ENCODE peak calls at places on chromosomes 6 and 20, in nine cellular contexts. X is small intestine, Y is heart left ventricle, A is left ventricle myocardium inferior, T is dorsolateral prefrontal cortex, I is SJSA1, P is cardiac fibroblast, U is foreskin fibroblast, H is RWPE2. O is an unnamed sample.

GRCh38 chr20:43492101-43492500 is 15.4 kb upstream of the L3MBTL1 start:
- DNase-seq in X (no peak), Y (no peak), A (no peak), T (no peak), I (no peak), P (no peak), U (no peak), H (no peak), O (no peak)

GRCh38 chr6:91713911-91714310 is 1127.0 kb upstream of the MAP3K7 start:
- DNase-seq in X (no peak), Y (no peak), A (no peak), T (no peak), I (no peak), P (no peak), U (no peak), H (no peak), O (no peak)

GRCh38 chr20:815914-816606 is 17.5 kb upstream of the FAM110A start:
- DNase-seq in X (peak; percentile 72), Y (no peak), A (peak; percentile 46), T (peak; percentile 71), I (peak; percentile 37), P (peak; percentile 63), U (peak; percentile 29), H (no peak), O (peak; percentile 55)

GRCh38 chr6:83615025-83615999 is 93.6 kb downstream of the SNAP91 start:
- DNase-seq in X (peak; percentile 15), Y (no peak), A (no peak), T (no peak), I (peak; percentile 17), P (peak; percentile 59), U (peak; percentile 7), H (no peak), O (no peak)

GRCh38 chr20:57056651-57057050 is 209.8 kb downstream of the BMP7 start:
- DNase-seq in X (no peak), Y (no peak), A (no peak), T (no peak), I (no peak), P (no peak), U (no peak), H (peak; percentile 61), O (no peak)

GRCh38 chr6:140849441-140849840 is 1283.3 kb upstream of the GJE1 start:
- DNase-seq in X (no peak), Y (no peak), A (no peak), T (no peak), I (no peak), P (peak; percentile 64), U (no peak), H (no peak), O (no peak)

GRCh38 chr20:49028684-49029083 is 17.4 kb upstream of the CSE1L start:
- DNase-seq in X (no peak), Y (no peak), A (no peak), T (no peak), I (no peak), P (peak; percentile 31), U (peak; percentile 8), H (no peak), O (peak; percentile 19)

GRCh38 chr20:6081236-6081635 is 27.4 kb upstream of the LRRN4 start:
- DNase-seq in X (no peak), Y (no peak), A (no peak), T (no peak), I (no peak), P (peak; percentile 69), U (peak; percentile 64), H (no peak), O (no peak)

GRCh38 chr6:29005183-29005885 is at the start of gene ZNF311:
- DNase-seq in X (peak; percentile 77), Y (no peak), A (peak; percentile 55), T (no peak), I (no peak), P (peak; percentile 80), U (peak; percentile 52), H (no peak), O (no peak)

GRCh38 chr20:7959484-7959883 is 19.2 kb upstream of the HAO1 start:
- DNase-seq in X (no peak), Y (no peak), A (no peak), T (no peak), I (no peak), P (no peak), U (no peak), H (no peak), O (no peak)

GRCh38 chr20:50842821-50843220 is 48.0 kb downstream of the BCAS4 start:
- DNase-seq in X (no peak), Y (no peak), A (no peak), T (no peak), I (no peak), P (no peak), U (no peak), H (no peak), O (no peak)

GRCh38 chr6:105785412-105785811 is 300.7 kb upstream of the PRDM1 start:
- DNase-seq in X (no peak), Y (no peak), A (no peak), T (no peak), I (no peak), P (no peak), U (no peak), H (no peak), O (peak; percentile 87)

GRCh38 chr6:89032599-89032998 is 48.0 kb upstream of the PNRC1 start:
- DNase-seq in X (no peak), Y (no peak), A (no peak), T (no peak), I (no peak), P (peak; percentile 41), U (no peak), H (no peak), O (peak; percentile 33)

DNA sequence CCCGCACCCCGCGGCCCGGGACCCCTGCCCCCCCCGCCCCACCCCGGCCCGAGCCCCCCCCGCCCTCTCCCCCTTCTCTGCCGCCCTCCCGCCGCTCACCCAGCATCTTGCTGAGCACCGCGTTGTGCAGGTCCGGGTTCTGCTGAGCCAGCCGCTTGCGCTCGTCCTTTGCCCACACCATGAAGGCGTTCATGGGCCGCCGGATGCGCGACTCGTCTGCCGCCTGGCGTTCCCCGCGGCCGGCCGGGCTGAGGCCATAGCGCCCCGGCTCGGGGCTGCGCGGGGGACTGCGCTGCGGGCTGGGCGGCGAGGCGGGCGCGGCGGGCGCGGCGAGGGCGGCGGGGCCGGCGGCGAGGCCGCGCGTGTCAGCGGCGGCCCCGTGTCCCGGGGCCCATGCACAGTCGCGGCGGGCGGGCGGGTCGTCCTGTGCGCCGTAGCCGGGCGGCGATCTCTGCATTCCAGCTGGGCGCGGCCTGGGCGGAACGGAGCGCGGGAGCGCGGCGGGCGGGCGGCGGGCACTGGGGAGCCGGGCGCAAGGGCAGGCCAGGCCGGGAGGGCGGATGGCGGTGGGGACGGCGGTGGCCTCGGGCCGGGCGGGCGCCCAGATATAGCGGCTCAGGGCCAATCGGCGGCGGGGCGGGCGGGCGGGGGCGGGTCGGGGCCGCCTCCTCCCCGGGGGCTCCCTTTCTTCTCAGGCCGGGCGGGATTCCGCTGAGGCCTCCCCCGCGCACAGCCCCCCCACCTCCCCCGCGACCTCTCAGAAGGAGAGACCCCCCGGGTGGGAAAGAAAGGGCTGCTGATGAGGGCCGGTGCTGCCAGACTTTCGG is at the start of gene SOX18:
- DNase-seq in X (no peak), Y (no peak), A (peak; percentile 64), T (no peak), I (peak; percentile 48), P (peak; percentile 29), U (no peak), H (no peak), O (no peak)
- H3K4me3 ChIP-seq in X (peak within 1 kb of the TSS; percentile 36), Y (peak within 1 kb of the TSS; percentile 61), A (peak within 1 kb of the TSS; percentile 71), T (peak within 1 kb of the TSS; percentile 45), I (peak within 1 kb of the TSS; percentile 61), P (peak within 1 kb of the TSS; percentile 44), U (no peak within 1 kb of the TSS), H (peak within 1 kb of the TSS; percentile 7), O (no peak within 1 kb of the TSS)

GRCh38 chr6:82396964-82397761 is 33.5 kb downstream of the TPBG start:
- DNase-seq in X (no peak), Y (no peak), A (no peak), T (no peak), I (peak; percentile 83), P (peak; percentile 98), U (peak; percentile 87), H (no peak), O (no peak)

GRCh38 chr6:82397962-82398692 is 34.5 kb downstream of the TPBG start:
- DNase-seq in X (no peak), Y (no peak), A (no peak), T (no peak), I (peak; percentile 64), P (peak; percentile 90), U (peak; percentile 67), H (no peak), O (no peak)
- H3K4me3 ChIP-seq in X (no peak overlapping the region), Y (no peak overlapping the region), A (no peak overlapping the region), T (no peak overlapping the region), I (no peak overlapping the region), P (no peak overlapping the region), U (no peak overlapping the region), H (no peak overlapping the region), O (no peak overlapping the region)

DNA sequence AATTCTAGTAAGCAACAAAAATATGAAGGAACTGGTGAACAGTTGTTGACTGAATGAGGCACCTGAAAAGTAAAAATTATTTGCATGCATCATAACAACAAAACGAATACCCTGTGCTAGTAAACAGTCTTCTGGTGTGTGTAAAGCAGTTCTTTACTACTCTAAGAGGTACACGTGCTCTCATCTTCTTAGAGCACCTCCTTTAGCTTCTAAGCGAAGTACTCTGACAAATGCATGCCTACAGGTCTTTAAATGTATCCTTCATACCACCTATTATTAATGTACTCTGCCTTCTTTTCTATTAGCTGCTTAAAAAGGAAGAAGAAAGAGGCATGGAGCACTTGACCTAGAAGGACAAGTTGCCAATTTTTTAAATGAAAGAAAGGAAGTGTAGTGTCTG is 32.2 kb upstream of the MYB start:
- DNase-seq in X (no peak), Y (no peak), A (no peak), T (no peak), I (no peak), P (no peak), U (no peak), H (no peak), O (no peak)
- H3K4me3 ChIP-seq in X (no peak overlapping the region), Y (no peak overlapping the region), A (no peak overlapping the region), T (no peak overlapping the region), I (no peak overlapping the region), P (no peak overlapping the region), U (no peak overlapping the region), H (no peak overlapping the region), O (no peak overlapping the region)

GRCh38 chr6:146028250-146028789 is 542 bp upstream of the GRM1 start:
- DNase-seq in X (peak; percentile 6), Y (peak; percentile 76), A (peak; percentile 48), T (peak; percentile 56), I (peak; percentile 32), P (peak; percentile 61), U (peak; percentile 27), H (peak; percentile 61), O (peak; percentile 16)

GRCh38 chr6:146032387-146032786 is 3.5 kb downstream of the GRM1 start:
- DNase-seq in X (no peak), Y (no peak), A (no peak), T (no peak), I (no peak), P (no peak), U (no peak), H (no peak), O (no peak)

GRCh38 chr6:146028835-146029572 is at the start of gene GRM1:
- DNase-seq in X (no peak), Y (no peak), A (no peak), T (peak; percentile 48), I (no peak), P (no peak), U (no peak), H (no peak), O (no peak)

GRCh38 chr6:146027586-146028249 is 1.1 kb upstream of the GRM1 start:
- DNase-seq in X (no peak), Y (no peak), A (no peak), T (peak; percentile 44), I (no peak), P (peak; percentile 1), U (no peak), H (no peak), O (no peak)

GRCh38 chr6:146029573-146030184 is 817 bp downstream of the GRM1 start:
- DNase-seq in X (no peak), Y (no peak), A (no peak), T (no peak), I (no peak), P (no peak), U (no peak), H (no peak), O (no peak)
- H3K4me3 ChIP-seq in X (no peak overlapping the region), Y (no peak overlapping the region), A (no peak overlapping the region), T (peak overlapping the region; percentile 60), I (no peak overlapping the region), P (no peak overlapping the region), U (no peak overlapping the region), H (no peak overlapping the region), O (no peak overlapping the region)